ENCODE peak calls at places on chromosomes 3 and 15, in four cellular contexts. P is stimulated activated CD4-positive, alpha-beta T cell treated with anti-CD3 and anti-CD28 coated beads, Interleukin-2, amount 100 ng/mL, for 4 hours; W is heart left ventricle; L is AG10803. N is an unnamed sample.
A peak's percentile ranks its signal among the peaks of the same experiment; 100 is the strongest.

GRCh38 chr15:66703540-66703941 is 1.5 kb downstream of the SMAD6 start:
- DNase-seq in P (no peak), W (peak; percentile 76), L (peak; percentile 50), N (peak; percentile 24)

GRCh38 chr3:119681279-119681678 is 4.1 kb upstream of the COX17 start:
- DNase-seq in P (no peak), W (no peak), L (peak; percentile 65), N (no peak)

GRCh38 chr15:66594344-66594743 is 28.5 kb upstream of the LCTL start:
- DNase-seq in P (no peak), W (peak; percentile 62), L (no peak), N (no peak)

GRCh38 chr3:192490720-192491119 is 236.6 kb downstream of the FGF12 start:
- DNase-seq in P (no peak), W (no peak), L (no peak), N (no peak)

GRCh38 chr3:52039846-52040245 is 16.5 kb downstream of the DUSP7 start:
- DNase-seq in P (no peak), W (peak; percentile 87), L (no peak), N (no peak)

GRCh38 chr3:146156801-146157310 is 4.1 kb downstream of the PLOD2 start:
- DNase-seq in P (no peak), W (no peak), L (no peak), N (no peak)

GRCh38 chr3:184781801-184782200 is 30.2 kb upstream of the VPS8 start:
- DNase-seq in P (no peak), W (no peak), L (no peak), N (no peak)

GRCh38 chr3:113070226-113071220 is 79.7 kb downstream of the GTPBP8 start:
- DNase-seq in P (no peak), W (no peak), L (peak; percentile 75), N (no peak)

GRCh38 chr3:73384091-73384906 is 240.4 kb downstream of the PDZRN3 start:
- DNase-seq in P (no peak), W (no peak), L (no peak), N (no peak)

GRCh38 chr3:36993326-36994283 is at the start of gene MLH1:
- DNase-seq in P (peak; percentile 98), W (peak; percentile 97), L (peak; percentile 100), N (peak; percentile 96)

GRCh38 chr3:73073091-73073707 is 11.7 kb downstream of the EBLN2 start:
- DNase-seq in P (no peak), W (no peak), L (no peak), N (no peak)

GRCh38 chr3:175965036-175965435 is 1105.9 kb downstream of the NAALADL2 start:
- DNase-seq in P (no peak), W (no peak), L (no peak), N (no peak)

GRCh38 chr3:184085389-184085852 is 11.4 kb upstream of the HTR3E start:
- DNase-seq in P (no peak), W (no peak), L (no peak), N (no peak)

GRCh38 chr15:40363611-40364010 is 5.6 kb downstream of the DISP2 start:
- DNase-seq in P (no peak), W (no peak), L (no peak), N (no peak)

GRCh38 chr3:87336761-87337160 is 60.4 kb upstream of the POU1F1 start:
- DNase-seq in P (no peak), W (no peak), L (no peak), N (no peak)